ENCODE peak calls at places on chromosomes 2 and 18, in four cellular contexts. A is lower leg skin, D is neural crest cell, K is B cell. F is an unnamed sample.

GRCh38 chr18:24831871-24832665 is 371.6 kb downstream of the HRH4 start:
- DNase-seq in A (no peak), D (no peak), K (no peak), F (no peak)

GRCh38 chr2:238162171-238162515 is 3.4 kb downstream of the ERFE start:
- DNase-seq in D (no peak), K (peak), A (no peak), F (no peak)

GRCh38 chr2:68768461-68768860 is 33.9 kb downstream of the ARHGAP25 start:
- DNase-seq in A (no peak), K (no peak), D (no peak), F (no peak)

GRCh38 chr18:39946623-39947061 is 2008.4 kb upstream of the PIK3C3 start:
- DNase-seq in K (no peak), D (no peak), A (peak), F (no peak)

GRCh38 chr2:126669772-126670171 is 13.8 kb downstream of the GYPC start:
- DNase-seq in A (no peak), K (no peak), D (peak), F (no peak)

GRCh38 chr2:236449167-236449586 is 120.4 kb upstream of the ACKR3 start:
- DNase-seq in A (no peak), K (no peak), D (no peak), F (no peak)

GRCh38 chr2:104849036-104849551 is 4.8 kb upstream of the POU3F3 start:
- DNase-seq in A (no peak), D (no peak), K (no peak), F (no peak)

GRCh38 chr2:18178736-18179349 is 300.4 kb downstream of the KCNS3 start:
- DNase-seq in K (peak), D (peak), A (peak), F (peak)

GRCh38 chr2:218290316-218291261 is 1.7 kb downstream of the TMBIM1 start:
- DNase-seq in A (no peak), D (no peak), K (peak), F (peak)

DNA sequence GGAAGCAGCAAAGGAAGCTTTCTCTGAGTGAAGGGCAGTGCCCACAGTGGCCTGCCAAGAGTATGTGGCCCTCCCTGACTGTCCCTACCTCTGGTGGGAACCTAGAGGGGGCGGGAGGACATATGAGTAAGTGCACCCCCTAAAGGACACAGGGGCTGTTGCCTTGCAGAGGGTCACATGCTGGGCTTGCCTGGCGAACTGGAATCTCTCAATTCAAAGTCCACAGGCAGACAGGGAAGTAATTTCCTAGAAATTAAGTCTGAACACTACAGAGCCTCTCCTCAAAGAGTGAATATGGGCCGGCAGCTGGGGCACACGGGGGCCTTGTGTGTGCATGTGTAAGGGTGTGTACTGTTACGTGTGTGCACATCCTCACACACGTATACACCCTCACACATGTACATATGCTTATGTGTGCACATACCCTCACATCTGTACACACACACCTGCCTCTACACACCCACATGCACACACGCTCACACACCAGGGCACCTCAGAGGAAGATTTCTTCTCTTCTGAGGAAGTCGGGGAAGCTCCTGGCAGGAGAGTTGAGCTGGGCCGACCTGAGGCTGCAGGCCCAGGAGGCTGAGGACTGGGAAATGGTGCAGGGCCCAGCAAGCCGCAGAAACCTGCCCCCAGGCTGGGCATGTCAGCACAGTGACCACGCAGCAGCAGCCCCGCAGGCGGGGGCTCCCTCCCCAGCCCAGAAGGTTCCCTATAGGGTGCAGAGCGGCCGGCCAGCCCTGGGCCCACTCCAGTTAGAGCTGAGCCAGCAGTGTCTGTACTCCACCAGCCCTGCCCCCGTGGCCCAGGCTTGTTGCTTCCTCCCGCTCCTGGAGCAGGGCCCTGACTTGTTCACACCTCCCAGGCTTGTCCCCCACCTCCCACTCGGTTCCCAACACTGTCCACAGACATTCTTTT is 77.4 kb upstream of the TAF1B start:
- DNase-seq in D (no peak), A (no peak), K (no peak), F (no peak)
- TF ChIP-seq CTCF in D (no peak), A (no peak), K (no peak), F (no peak)

DNA sequence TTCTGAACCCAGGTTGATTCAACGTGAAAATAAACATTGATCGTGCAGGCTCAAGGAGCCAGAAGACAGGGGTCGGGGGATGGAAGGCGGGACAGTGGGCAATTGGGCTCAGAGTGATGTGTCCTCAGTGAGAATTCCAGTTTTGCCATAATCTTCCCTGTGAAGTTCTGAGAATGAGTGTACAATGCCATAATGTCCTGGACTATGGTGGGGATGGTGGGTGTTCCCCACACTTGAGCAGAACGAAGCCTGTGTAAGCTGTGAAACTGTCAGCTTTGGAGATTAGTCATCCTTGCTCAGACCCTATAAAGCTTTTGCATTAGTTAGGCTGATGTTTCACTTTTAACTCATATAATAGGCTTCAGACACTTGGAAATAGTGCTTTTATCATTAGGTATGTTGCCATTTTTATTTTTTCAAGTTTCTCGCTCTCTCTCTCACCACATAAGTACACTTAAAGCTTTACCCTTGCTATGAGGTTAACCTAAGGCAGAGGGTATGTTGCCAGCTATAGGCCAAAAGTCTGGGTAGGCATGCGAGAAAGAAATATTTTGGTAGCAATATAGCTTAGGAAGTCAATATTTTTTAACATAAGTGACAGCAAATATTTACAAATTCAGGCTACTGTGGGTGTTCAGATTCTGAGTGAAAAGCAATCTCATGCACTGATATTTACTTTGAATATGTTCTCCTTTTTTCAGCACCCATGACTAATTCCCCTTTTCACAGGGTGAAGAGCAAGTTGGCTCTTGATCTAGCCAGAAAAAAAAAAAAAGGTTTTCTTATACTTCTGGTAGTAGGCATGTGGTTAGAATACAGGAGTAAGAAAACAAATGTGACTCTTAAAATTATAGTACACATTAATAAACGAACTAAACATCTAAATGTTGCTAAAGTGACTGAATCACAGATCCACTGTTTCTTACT is 47.2 kb downstream of the CDC42EP3 start:
- DNase-seq in D (no peak), K (no peak), A (no peak), F (peak)
- TF ChIP-seq CTCF in D (no peak), K (no peak), A (no peak), F (no peak)

GRCh38 chr2:98608118-98608961 is at the start of the genes COA5 and UNC50:
- DNase-seq in K (peak), D (peak), A (peak), F (peak)
- TF ChIP-seq CTCF in K (no peak), D (no peak), A (no peak), F (no peak)

DNA sequence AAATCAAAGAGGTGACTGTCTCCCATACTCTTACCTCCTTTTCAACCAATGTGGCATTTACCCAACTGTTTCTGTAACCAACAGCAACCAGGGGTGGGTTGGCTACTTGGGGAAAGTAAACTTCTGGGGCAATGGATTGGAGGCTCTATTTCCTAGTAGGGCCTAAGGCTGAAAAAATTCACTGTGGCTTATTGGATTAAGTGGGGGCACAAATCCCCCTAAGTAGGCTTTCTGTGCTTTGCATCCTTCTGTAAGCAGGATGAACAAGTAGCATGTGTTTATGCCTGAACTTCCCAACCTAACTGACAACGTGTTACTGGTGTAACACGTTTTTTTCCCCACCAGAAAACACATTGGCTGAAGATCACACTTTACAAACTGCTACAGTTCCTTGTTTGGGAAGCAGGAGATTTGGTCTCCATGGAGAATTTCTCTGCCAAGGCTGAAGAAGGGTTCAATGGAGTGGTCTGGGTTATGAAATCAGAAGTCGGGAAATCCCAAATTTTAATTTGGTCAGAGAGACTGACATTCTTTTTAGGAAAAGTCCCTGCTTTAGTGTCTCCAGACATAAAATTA is 7.2 kb upstream of the ITGA6 start:
- DNase-seq in D (no peak), A (no peak), K (no peak), F (no peak)
- TF ChIP-seq CTCF in D (no peak), A (no peak), K (no peak), F (no peak)

GRCh38 chr18:48314694-48315093 is 94.5 kb downstream of the ZBTB7C start:
- DNase-seq in A (no peak), K (no peak), D (no peak), F (no peak)
- TF ChIP-seq CTCF in A (no peak), K (no peak), D (no peak), F (no peak)

GRCh38 chr2:74505448-74506246 is 1.8 kb downstream of the PCGF1 start:
- DNase-seq in D (no peak), A (no peak), K (no peak), F (no peak)

GRCh38 chr2:74504591-74504990 is 2.9 kb downstream of the PCGF1 start:
- DNase-seq in K (no peak), A (no peak), D (no peak), F (no peak)

GRCh38 chr2:74502720-74503505 is 3.5 kb upstream of the LBX2 start:
- DNase-seq in D (peak), A (peak), K (peak), F (peak)

GRCh38 chr2:74502147-74502719 is 2.8 kb upstream of the LBX2 start:
- DNase-seq in D (no peak), K (peak), A (no peak), F (no peak)

GRCh38 chr2:74503506-74504475 is 3.7 kb downstream of the PCGF1 start:
- DNase-seq in K (no peak), D (no peak), A (no peak), F (no peak)
- TF ChIP-seq CTCF in K (no peak), D (no peak), A (no peak), F (no peak)

DNA sequence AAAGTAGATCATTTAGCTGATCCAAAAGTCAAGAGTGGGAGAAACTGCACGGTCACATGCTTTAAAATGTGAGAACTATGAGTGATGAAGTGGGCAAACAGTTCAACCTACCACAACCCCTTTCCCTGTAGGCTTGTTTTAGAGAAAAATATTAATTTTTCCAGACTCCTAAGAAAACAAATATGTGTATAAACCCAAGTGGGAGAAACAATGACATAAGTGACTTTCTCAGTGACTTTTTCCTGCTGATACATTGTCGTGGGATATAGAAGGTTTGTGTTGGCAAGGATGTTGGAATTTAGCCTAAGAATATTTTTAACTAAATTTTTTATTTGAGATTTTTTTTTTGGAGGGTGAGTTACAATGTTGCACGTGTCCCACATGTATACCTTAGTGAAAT is 321.7 kb downstream of the FIGN start:
- DNase-seq in D (no peak), A (no peak), K (no peak), F (no peak)
- TF ChIP-seq CTCF in D (no peak), A (no peak), K (no peak), F (no peak)